ENCODE peak calls at places on chromosomes 5 and 9, in eight cellular contexts. One of them, this sample, is unnamed.

GRCh38 chr9:91949946-91950664 is at the start of gene ROR2:
- DNase-seq in bronchial epithelial cell: peak; percentile 9
- DNase-seq in NCI-H774: peak; percentile 87
- DNase-seq in HEK293T: peak; percentile 81
- DNase-seq in left ventricle myocardium inferior: peak; percentile 67
- DNase-seq in smooth muscle cell of the brain vasculature: peak; percentile 29
- DNase-seq in amygdala: no peak
- DNase-seq in cardiac fibroblast: peak; percentile 18
- DNase-seq in this sample: peak; percentile 42

GRCh38 chr9:4137234-4137633 is 162.6 kb downstream of the GLIS3 start:
- DNase-seq in bronchial epithelial cell: peak; percentile 98
- DNase-seq in NCI-H774: no peak
- DNase-seq in HEK293T: no peak
- DNase-seq in left ventricle myocardium inferior: no peak
- DNase-seq in smooth muscle cell of the brain vasculature: peak; percentile 39
- DNase-seq in amygdala: no peak
- DNase-seq in cardiac fibroblast: peak; percentile 98
- DNase-seq in this sample: no peak

GRCh38 chr5:58455066-58455465 is 4.8 kb downstream of the PLK2 start:
- DNase-seq in bronchial epithelial cell: no peak
- DNase-seq in NCI-H774: no peak
- DNase-seq in HEK293T: no peak
- DNase-seq in left ventricle myocardium inferior: no peak
- DNase-seq in smooth muscle cell of the brain vasculature: no peak
- DNase-seq in amygdala: no peak
- DNase-seq in cardiac fibroblast: peak; percentile 65
- DNase-seq in this sample: no peak

GRCh38 chr5:1319436-1320343 is 24.8 kb upstream of the TERT start:
- DNase-seq in bronchial epithelial cell: no peak
- DNase-seq in NCI-H774: no peak
- DNase-seq in HEK293T: no peak
- DNase-seq in left ventricle myocardium inferior: no peak
- DNase-seq in smooth muscle cell of the brain vasculature: no peak
- DNase-seq in amygdala: no peak
- DNase-seq in cardiac fibroblast: no peak
- DNase-seq in this sample: no peak

GRCh38 chr5:146965781-146966659 is 87.5 kb upstream of the PPP2R2B start:
- DNase-seq in bronchial epithelial cell: peak; percentile 62
- DNase-seq in NCI-H774: peak; percentile 67
- DNase-seq in HEK293T: peak; percentile 68
- DNase-seq in left ventricle myocardium inferior: no peak
- DNase-seq in smooth muscle cell of the brain vasculature: peak; percentile 41
- DNase-seq in amygdala: peak; percentile 33
- DNase-seq in cardiac fibroblast: peak; percentile 85
- DNase-seq in this sample: peak; percentile 38

GRCh38 chr5:44747396-44747795 is 61.4 kb upstream of the MRPS30 start:
- DNase-seq in bronchial epithelial cell: no peak
- DNase-seq in NCI-H774: no peak
- DNase-seq in HEK293T: no peak
- DNase-seq in left ventricle myocardium inferior: no peak
- DNase-seq in smooth muscle cell of the brain vasculature: no peak
- DNase-seq in amygdala: no peak
- DNase-seq in cardiac fibroblast: no peak
- DNase-seq in this sample: no peak

GRCh38 chr5:84597904-84598303 is 213.2 kb upstream of the EDIL3 start:
- DNase-seq in bronchial epithelial cell: no peak
- DNase-seq in NCI-H774: no peak
- DNase-seq in HEK293T: no peak
- DNase-seq in left ventricle myocardium inferior: no peak
- DNase-seq in smooth muscle cell of the brain vasculature: no peak
- DNase-seq in amygdala: no peak
- DNase-seq in cardiac fibroblast: no peak
- DNase-seq in this sample: no peak

GRCh38 chr5:96283589-96283988 is 149.5 kb downstream of the PCSK1 start:
- DNase-seq in bronchial epithelial cell: no peak
- DNase-seq in NCI-H774: no peak
- DNase-seq in HEK293T: no peak
- DNase-seq in left ventricle myocardium inferior: no peak
- DNase-seq in smooth muscle cell of the brain vasculature: no peak
- DNase-seq in amygdala: no peak
- DNase-seq in cardiac fibroblast: no peak
- DNase-seq in this sample: no peak

GRCh38 chr5:139021346-139021745 is 146.2 kb upstream of the LRRTM2 start:
- DNase-seq in bronchial epithelial cell: no peak
- DNase-seq in NCI-H774: no peak
- DNase-seq in HEK293T: no peak
- DNase-seq in left ventricle myocardium inferior: no peak
- DNase-seq in smooth muscle cell of the brain vasculature: no peak
- DNase-seq in amygdala: no peak
- DNase-seq in cardiac fibroblast: no peak
- DNase-seq in this sample: no peak

GRCh38 chr9:106062252-106062651 is 367.9 kb downstream of the TMEM38B start:
- DNase-seq in bronchial epithelial cell: peak; percentile 70
- DNase-seq in NCI-H774: no peak
- DNase-seq in HEK293T: no peak
- DNase-seq in left ventricle myocardium inferior: no peak
- DNase-seq in smooth muscle cell of the brain vasculature: no peak
- DNase-seq in amygdala: no peak
- DNase-seq in cardiac fibroblast: no peak
- DNase-seq in this sample: no peak

GRCh38 chr9:2157277-2158105 is 142.3 kb downstream of the SMARCA2 start:
- DNase-seq in bronchial epithelial cell: peak; percentile 80
- DNase-seq in NCI-H774: peak; percentile 40
- DNase-seq in HEK293T: peak; percentile 22
- DNase-seq in left ventricle myocardium inferior: peak; percentile 24
- DNase-seq in smooth muscle cell of the brain vasculature: no peak
- DNase-seq in amygdala: peak; percentile 12
- DNase-seq in cardiac fibroblast: peak; percentile 74
- DNase-seq in this sample: peak; percentile 39

GRCh38 chr9:112751059-112751795 is 667 bp downstream of the SNX30 start:
- DNase-seq in bronchial epithelial cell: peak; percentile 45
- DNase-seq in NCI-H774: peak; percentile 4
- DNase-seq in HEK293T: peak; percentile 55
- DNase-seq in left ventricle myocardium inferior: peak; percentile 33
- DNase-seq in smooth muscle cell of the brain vasculature: peak; percentile 57
- DNase-seq in amygdala: no peak
- DNase-seq in cardiac fibroblast: peak; percentile 65
- DNase-seq in this sample: peak; percentile 15

GRCh38 chr5:20514145-20514544 is 526.1 kb upstream of the CDH18 start:
- DNase-seq in bronchial epithelial cell: no peak
- DNase-seq in NCI-H774: no peak
- DNase-seq in HEK293T: no peak
- DNase-seq in left ventricle myocardium inferior: no peak
- DNase-seq in smooth muscle cell of the brain vasculature: no peak
- DNase-seq in amygdala: no peak
- DNase-seq in cardiac fibroblast: no peak
- DNase-seq in this sample: no peak

This sample was measured in DMS153.